ENCODE peak calls at places on chromosomes 5 and 9, in five cellular contexts. One of them, this sample, is unnamed.

GRCh38 chr9:29214702-29215248 is 1641.5 kb upstream of the C9orf72 start:
- DNase-seq in GM13977: no peak
- DNase-seq in RCC 7860: no peak
- DNase-seq in fibroblast of gingiva: no peak
- DNase-seq in NCI-H2081: no peak
- DNase-seq in this sample: no peak

GRCh38 chr9:98808879-98809278 is 1.4 kb downstream of the GALNT12 start:
- DNase-seq in GM13977: no peak
- DNase-seq in RCC 7860: no peak
- DNase-seq in fibroblast of gingiva: no peak
- DNase-seq in NCI-H2081: no peak
- DNase-seq in this sample: no peak

GRCh38 chr9:113620377-113621161 is 157.0 kb downstream of the RGS3 start:
- DNase-seq in GM13977: no peak
- DNase-seq in RCC 7860: peak
- DNase-seq in fibroblast of gingiva: peak
- DNase-seq in NCI-H2081: no peak
- DNase-seq in this sample: no peak

GRCh38 chr5:149406203-149406978 is 27.3 kb upstream of the IL17B start:
- DNase-seq in GM13977: no peak
- DNase-seq in RCC 7860: no peak
- DNase-seq in fibroblast of gingiva: peak
- DNase-seq in NCI-H2081: no peak
- DNase-seq in this sample: no peak

GRCh38 chr9:33924978-33925797 is 108.2 kb downstream of the UBE2R2 start:
- DNase-seq in GM13977: peak
- DNase-seq in RCC 7860: peak
- DNase-seq in fibroblast of gingiva: peak
- DNase-seq in NCI-H2081: peak
- DNase-seq in this sample: no peak

GRCh38 chr9:121267689-121268597 is at the start of gene GSN:
- DNase-seq in GM13977: peak
- DNase-seq in RCC 7860: no peak
- DNase-seq in fibroblast of gingiva: peak
- DNase-seq in NCI-H2081: peak
- DNase-seq in this sample: peak

GRCh38 chr5:74272831-74273545 is 367.5 kb downstream of the ENC1 start:
- DNase-seq in GM13977: no peak
- DNase-seq in RCC 7860: no peak
- DNase-seq in fibroblast of gingiva: no peak
- DNase-seq in NCI-H2081: no peak
- DNase-seq in this sample: no peak

GRCh38 chr9:134982311-134982710 is 64.6 kb upstream of the FCN1 start:
- DNase-seq in GM13977: no peak
- DNase-seq in RCC 7860: no peak
- DNase-seq in fibroblast of gingiva: no peak
- DNase-seq in NCI-H2081: no peak
- DNase-seq in this sample: no peak

GRCh38 chr9:108691614-108692013 is 164.2 kb downstream of the ACTL7B start:
- DNase-seq in GM13977: no peak
- DNase-seq in RCC 7860: no peak
- DNase-seq in fibroblast of gingiva: no peak
- DNase-seq in NCI-H2081: no peak
- DNase-seq in this sample: no peak

GRCh38 chr9:108099854-108100253 is 610.3 kb upstream of the KLF4 start:
- DNase-seq in GM13977: no peak
- DNase-seq in RCC 7860: no peak
- DNase-seq in fibroblast of gingiva: no peak
- DNase-seq in NCI-H2081: no peak
- DNase-seq in this sample: no peak

GRCh38 chr9:107358867-107359440 is 75.9 kb downstream of the RAD23B start:
- DNase-seq in GM13977: no peak
- DNase-seq in RCC 7860: no peak
- DNase-seq in fibroblast of gingiva: no peak
- DNase-seq in NCI-H2081: peak
- DNase-seq in this sample: peak

GRCh38 chr5:55429707-55430253 is 105.0 kb downstream of the PLPP1 start:
- DNase-seq in GM13977: no peak
- DNase-seq in RCC 7860: no peak
- DNase-seq in fibroblast of gingiva: no peak
- DNase-seq in NCI-H2081: peak
- DNase-seq in this sample: peak

GRCh38 chr5:1004598-1005361 is 3.8 kb upstream of the NKD2 start:
- DNase-seq in GM13977: no peak
- DNase-seq in RCC 7860: no peak
- DNase-seq in fibroblast of gingiva: peak
- DNase-seq in NCI-H2081: no peak
- DNase-seq in this sample: peak

GRCh38 chr5:139438707-139439012 is 665 bp downstream of the DNAJC18 start:
- DNase-seq in GM13977: no peak
- DNase-seq in RCC 7860: no peak
- DNase-seq in fibroblast of gingiva: no peak
- DNase-seq in NCI-H2081: no peak
- DNase-seq in this sample: no peak

GRCh38 chr9:96169901-96170300 is 132.1 kb downstream of the HSD17B3 start:
- DNase-seq in GM13977: no peak
- DNase-seq in RCC 7860: no peak
- DNase-seq in fibroblast of gingiva: no peak
- DNase-seq in NCI-H2081: no peak
- DNase-seq in this sample: no peak

GRCh38 chr9:138114501-138115245 is 237.1 kb downstream of the CACNA1B start:
- DNase-seq in GM13977: no peak
- DNase-seq in RCC 7860: no peak
- DNase-seq in fibroblast of gingiva: no peak
- DNase-seq in NCI-H2081: no peak
- DNase-seq in this sample: no peak

GRCh38 chr5:57675236-57675635 is 192.6 kb upstream of the ACTBL2 start:
- DNase-seq in GM13977: no peak
- DNase-seq in RCC 7860: no peak
- DNase-seq in fibroblast of gingiva: no peak
- DNase-seq in NCI-H2081: no peak
- DNase-seq in this sample: no peak

GRCh38 chr9:130860458-130861316 is 25.6 kb downstream of the ABL1 start:
- DNase-seq in GM13977: no peak
- DNase-seq in RCC 7860: peak
- DNase-seq in fibroblast of gingiva: peak
- DNase-seq in NCI-H2081: no peak
- DNase-seq in this sample: no peak

GRCh38 chr5:132828846-132829494 is 1.5 kb downstream of the SHROOM1 start:
- DNase-seq in GM13977: no peak
- DNase-seq in RCC 7860: no peak
- DNase-seq in fibroblast of gingiva: no peak
- DNase-seq in NCI-H2081: no peak
- DNase-seq in this sample: no peak

GRCh38 chr9:112912636-112913035 is 22.0 kb upstream of the SLC46A2 start:
- DNase-seq in GM13977: no peak
- DNase-seq in RCC 7860: no peak
- DNase-seq in fibroblast of gingiva: no peak
- DNase-seq in NCI-H2081: no peak
- DNase-seq in this sample: no peak

GRCh38 chr5:167800405-167800804 is 491.0 kb upstream of the WWC1 start:
- DNase-seq in GM13977: no peak
- DNase-seq in RCC 7860: no peak
- DNase-seq in fibroblast of gingiva: no peak
- DNase-seq in NCI-H2081: no peak
- DNase-seq in this sample: no peak

GRCh38 chr9:91416086-91416712 is 7.4 kb downstream of the NFIL3 start:
- DNase-seq in GM13977: no peak
- DNase-seq in RCC 7860: peak
- DNase-seq in fibroblast of gingiva: no peak
- DNase-seq in NCI-H2081: no peak
- DNase-seq in this sample: no peak

GRCh38 chr9:82363236-82363635 is 374.7 kb downstream of the SPATA31D1 start:
- DNase-seq in GM13977: no peak
- DNase-seq in RCC 7860: no peak
- DNase-seq in fibroblast of gingiva: no peak
- DNase-seq in NCI-H2081: no peak
- DNase-seq in this sample: no peak

GRCh38 chr9:137186385-137186784 is 2.0 kb downstream of the ANAPC2 start:
- DNase-seq in GM13977: no peak
- DNase-seq in RCC 7860: no peak
- DNase-seq in fibroblast of gingiva: no peak
- DNase-seq in NCI-H2081: no peak
- DNase-seq in this sample: no peak

GRCh38 chr9:129483467-129484324 is 137.2 kb downstream of the C9orf50 start:
- DNase-seq in GM13977: no peak
- DNase-seq in RCC 7860: peak
- DNase-seq in fibroblast of gingiva: peak
- DNase-seq in NCI-H2081: peak
- DNase-seq in this sample: no peak

GRCh38 chr5:82748688-82749091 is 328.5 kb downstream of the TMEM167A start:
- DNase-seq in GM13977: no peak
- DNase-seq in RCC 7860: no peak
- DNase-seq in fibroblast of gingiva: no peak
- DNase-seq in NCI-H2081: no peak
- DNase-seq in this sample: no peak

GRCh38 chr5:150511641-150512367 is 3.9 kb downstream of the NDST1 start:
- DNase-seq in GM13977: no peak
- DNase-seq in RCC 7860: peak
- DNase-seq in fibroblast of gingiva: peak
- DNase-seq in NCI-H2081: no peak
- DNase-seq in this sample: no peak

GRCh38 chr5:95390812-95391492 is at the start of gene FAM81B:
- DNase-seq in GM13977: no peak
- DNase-seq in RCC 7860: no peak
- DNase-seq in fibroblast of gingiva: no peak
- DNase-seq in NCI-H2081: no peak
- DNase-seq in this sample: no peak

GRCh38 chr5:80035839-80036238 is 691 bp downstream of the THBS4 start:
- DNase-seq in GM13977: no peak
- DNase-seq in RCC 7860: no peak
- DNase-seq in fibroblast of gingiva: no peak
- DNase-seq in NCI-H2081: no peak
- DNase-seq in this sample: no peak

GRCh38 chr5:148290271-148291195 is 21.7 kb upstream of the SPINK7 start:
- DNase-seq in GM13977: peak
- DNase-seq in RCC 7860: no peak
- DNase-seq in fibroblast of gingiva: no peak
- DNase-seq in NCI-H2081: peak
- DNase-seq in this sample: peak

GRCh38 chr9:130262061-130262745 is 3.4 kb upstream of the HMCN2 start:
- DNase-seq in GM13977: no peak
- DNase-seq in RCC 7860: no peak
- DNase-seq in fibroblast of gingiva: no peak
- DNase-seq in NCI-H2081: no peak
- DNase-seq in this sample: no peak

GRCh38 chr5:150587830-150588494 is 52.5 kb upstream of the SYNPO start:
- DNase-seq in GM13977: no peak
- DNase-seq in RCC 7860: no peak
- DNase-seq in fibroblast of gingiva: no peak
- DNase-seq in NCI-H2081: no peak
- DNase-seq in this sample: no peak

GRCh38 chr9:30732060-30732459 is 1652.4 kb upstream of the ACO1 start:
- DNase-seq in GM13977: no peak
- DNase-seq in RCC 7860: no peak
- DNase-seq in fibroblast of gingiva: no peak
- DNase-seq in NCI-H2081: no peak
- DNase-seq in this sample: no peak

GRCh38 chr9:8858250-8859161 is 1058.9 kb upstream of the DMAC1 start:
- DNase-seq in GM13977: no peak
- DNase-seq in RCC 7860: no peak
- DNase-seq in fibroblast of gingiva: no peak
- DNase-seq in NCI-H2081: no peak
- DNase-seq in this sample: no peak

GRCh38 chr9:99000480-99001395 is 57.0 kb downstream of the COL15A1 start:
- DNase-seq in GM13977: peak
- DNase-seq in RCC 7860: peak
- DNase-seq in fibroblast of gingiva: peak
- DNase-seq in NCI-H2081: no peak
- DNase-seq in this sample: peak

GRCh38 chr9:25537857-25538256 is 140.4 kb downstream of the TUSC1 start:
- DNase-seq in GM13977: no peak
- DNase-seq in RCC 7860: no peak
- DNase-seq in fibroblast of gingiva: no peak
- DNase-seq in NCI-H2081: no peak
- DNase-seq in this sample: no peak

GRCh38 chr9:103407260-103407659 is 412.1 kb downstream of the CYLC2 start:
- DNase-seq in GM13977: no peak
- DNase-seq in RCC 7860: no peak
- DNase-seq in fibroblast of gingiva: no peak
- DNase-seq in NCI-H2081: no peak
- DNase-seq in this sample: no peak

This sample was measured in COR-L47.